ENCODE peak calls at places on chromosomes 12 and 14, in four cellular contexts. M is fibroblast of lung, G is right lobe of liver, O is OCI-LY7. I is an unnamed sample.

GRCh38 chr12:53624956-53625355 is 1.2 kb downstream of the ATF7 start:
- DNase-seq in O (peak), M (no peak), G (no peak), I (no peak)

GRCh38 chr12:126747530-126748149 is 1519.3 kb upstream of the TMEM132C start:
- DNase-seq in M (peak), O (peak), G (peak), I (peak)

GRCh38 chr12:71958056-71958455 is 19.4 kb downstream of the TPH2 start:
- DNase-seq in M (peak), G (no peak), O (no peak), I (no peak)

GRCh38 chr14:88437659-88438058 is 52.2 kb downstream of the SPATA7 start:
- DNase-seq in G (no peak), O (no peak), M (no peak), I (peak)

GRCh38 chr12:65699251-65699650 is 125.0 kb upstream of the HMGA2 start:
- DNase-seq in M (peak), G (no peak), O (no peak), I (peak)

GRCh38 chr14:96051642-96052540 is 12.7 kb downstream of the C14orf132 start:
- DNase-seq in O (peak), M (no peak), G (no peak), I (peak)

GRCh38 chr14:92317511-92317910 is 5.5 kb upstream of the SLC24A4 start:
- DNase-seq in O (no peak), G (no peak), M (peak), I (no peak)

GRCh38 chr12:41473441-41473840 is 285.3 kb downstream of the PDZRN4 start:
- DNase-seq in M (no peak), G (no peak), O (no peak), I (no peak)

GRCh38 chr14:92690171-92691011 is 58.0 kb downstream of the LGMN start:
- DNase-seq in O (peak), M (peak), G (no peak), I (peak)

GRCh38 chr14:57641776-57642175 is 148.1 kb upstream of the CCDC198 start:
- DNase-seq in G (no peak), O (no peak), M (no peak), I (no peak)

GRCh38 chr14:77641534-77642341 is 25.3 kb upstream of the SPTLC2 start:
- DNase-seq in M (peak), O (no peak), G (peak), I (peak)

GRCh38 chr12:3930216-3930615 is 57.0 kb upstream of the PARP11 start:
- DNase-seq in G (no peak), M (no peak), O (no peak), I (no peak)

GRCh38 chr12:109310247-109311125 is 1.4 kb upstream of the FOXN4 start:
- DNase-seq in G (no peak), O (peak), M (no peak), I (no peak)

GRCh38 chr14:54797556-54797955 is 105.1 kb downstream of the GCH1 start:
- DNase-seq in M (no peak), O (no peak), G (peak), I (no peak)

GRCh38 chr12:125773033-125773432 is 707.8 kb downstream of the AACS start:
- DNase-seq in M (peak), G (no peak), O (peak), I (peak)

GRCh38 chr12:7439579-7440505 is 4.1 kb downstream of the CD163L1 start:
- DNase-seq in O (no peak), G (no peak), M (peak), I (peak)

GRCh38 chr14:105427412-105427811 is 7.8 kb downstream of the MTA1 start:
- DNase-seq in G (no peak), M (no peak), O (no peak), I (no peak)

GRCh38 chr12:68530299-68530698 is 80.4 kb upstream of the RAP1B start:
- DNase-seq in G (no peak), O (no peak), M (no peak), I (no peak)

GRCh38 chr14:53180272-53181221 is 27.4 kb upstream of the DDHD1 start:
- DNase-seq in O (peak), G (no peak), M (peak), I (no peak)

GRCh38 chr12:95351745-95352144 is 122.2 kb upstream of the METAP2 start:
- DNase-seq in O (no peak), G (peak), M (no peak), I (no peak)
- TF ChIP-seq CTCF in O (no peak), G (peak), M (no peak), I (no peak)

GRCh38 chr14:50734950-50735697 is 67.0 kb upstream of the SAV1 start:
- DNase-seq in M (no peak), G (no peak), O (no peak), I (peak)
- TF ChIP-seq CTCF in M (no peak), G (no peak), O (peak), I (no peak)

GRCh38 chr14:71206766-71207371 is 299.6 kb downstream of the PCNX1 start:
- DNase-seq in M (peak), G (no peak), O (no peak), I (peak)

GRCh38 chr14:71206123-71206522 is 298.9 kb downstream of the PCNX1 start:
- DNase-seq in G (no peak), O (no peak), M (no peak), I (no peak)

GRCh38 chr14:71209888-71210287 is 302.6 kb downstream of the PCNX1 start:
- DNase-seq in G (no peak), M (no peak), O (no peak), I (no peak)

GRCh38 chr14:71212093-71212492 is 304.8 kb downstream of the PCNX1 start:
- DNase-seq in G (no peak), M (no peak), O (no peak), I (no peak)

GRCh38 chr14:71208702-71209357 is 301.6 kb downstream of the PCNX1 start:
- DNase-seq in G (no peak), O (no peak), M (no peak), I (no peak)
- TF ChIP-seq CTCF in G (no peak), O (peak), M (no peak), I (no peak)

DNA sequence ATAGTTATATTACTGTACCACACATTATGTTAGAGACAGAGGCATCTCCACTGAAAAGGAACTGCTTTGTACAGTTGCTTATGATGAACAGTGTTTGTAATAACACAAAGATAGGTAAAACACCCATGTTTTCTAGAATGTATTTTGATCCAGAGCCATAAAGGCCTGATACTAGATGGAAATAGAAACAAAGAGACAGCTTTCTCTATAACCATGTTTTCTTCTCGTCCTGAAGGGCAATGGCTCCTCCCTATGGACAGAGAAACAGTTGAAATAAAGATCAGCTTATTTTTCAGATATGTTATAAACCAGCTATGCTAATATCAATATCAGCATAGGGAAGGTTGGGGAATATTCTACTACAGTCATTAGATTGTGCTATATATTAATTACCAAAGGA is 109.2 kb downstream of the ATXN7L3B start:
- DNase-seq in O (peak), M (no peak), G (no peak), I (peak)
- TF ChIP-seq CTCF in O (peak), M (no peak), G (no peak), I (peak)

GRCh38 chr14:104107101-104107581 is 21.6 kb downstream of the ASPG start:
- DNase-seq in O (no peak), G (peak), M (no peak), I (no peak)

GRCh38 chr14:104106471-104106991 is 21.0 kb downstream of the ASPG start:
- DNase-seq in M (no peak), G (peak), O (no peak), I (no peak)

GRCh38 chr14:104109121-104109541 is 23.6 kb downstream of the ASPG start:
- DNase-seq in M (no peak), O (no peak), G (no peak), I (no peak)

GRCh38 chr14:104108570-104109060 is 23.1 kb downstream of the ASPG start:
- DNase-seq in O (no peak), M (no peak), G (peak), I (no peak)

GRCh38 chr14:104107611-104108569 is 22.4 kb downstream of the ASPG start:
- DNase-seq in O (no peak), G (peak), M (no peak), I (peak)
- TF ChIP-seq CTCF in O (no peak), G (no peak), M (no peak), I (peak)